ENCODE peak calls at places on chromosomes 5 and 9, in eight cellular contexts. One of them, this sample, is unnamed. For H3K9me3 and H3K36me3, the result is how much of the 10 kb centered on the place peaks cover.

GRCh38 chr9:4491621-4491975 is 1.3 kb downstream of the SLC1A1 start:
- DNase-seq in neuronal stem cell: no peak
- DNase-seq in adrenal gland: no peak
- DNase-seq in mammary epithelial cell: no peak
- DNase-seq in pancreas: no peak
- DNase-seq in adipocyte: no peak
- DNase-seq in PC-3: peak
- DNase-seq in cardiac muscle cell: no peak
- DNase-seq in this sample: no peak

GRCh38 chr9:132026932-132027585 is 52.6 kb downstream of the MED27 start:
- DNase-seq in neuronal stem cell: no peak
- DNase-seq in adrenal gland: no peak
- DNase-seq in mammary epithelial cell: peak
- DNase-seq in pancreas: no peak
- DNase-seq in adipocyte: peak
- DNase-seq in PC-3: peak
- DNase-seq in cardiac muscle cell: peak
- DNase-seq in this sample: peak

GRCh38 chr5:35233601-35234000 is 3.3 kb upstream of the PRLR start:
- DNase-seq in neuronal stem cell: no peak
- DNase-seq in adrenal gland: no peak
- DNase-seq in mammary epithelial cell: no peak
- DNase-seq in pancreas: no peak
- DNase-seq in adipocyte: no peak
- DNase-seq in PC-3: no peak
- DNase-seq in cardiac muscle cell: no peak
- DNase-seq in this sample: no peak

GRCh38 chr5:113612060-113612496 is 98.6 kb downstream of the YTHDC2 start:
- DNase-seq in neuronal stem cell: peak
- DNase-seq in adrenal gland: no peak
- DNase-seq in mammary epithelial cell: peak
- DNase-seq in pancreas: no peak
- DNase-seq in adipocyte: peak
- DNase-seq in PC-3: peak
- DNase-seq in cardiac muscle cell: peak
- DNase-seq in this sample: no peak

GRCh38 chr9:78714591-78714990 is 417.7 kb downstream of the PSAT1 start:
- DNase-seq in neuronal stem cell: no peak
- DNase-seq in adrenal gland: no peak
- DNase-seq in mammary epithelial cell: no peak
- DNase-seq in pancreas: no peak
- DNase-seq in adipocyte: peak
- DNase-seq in PC-3: no peak
- DNase-seq in cardiac muscle cell: no peak
- DNase-seq in this sample: no peak

GRCh38 chr9:70574222-70574837 is 159.9 kb upstream of the KLF9 start:
- DNase-seq in neuronal stem cell: no peak
- DNase-seq in adrenal gland: no peak
- DNase-seq in mammary epithelial cell: no peak
- DNase-seq in pancreas: no peak
- DNase-seq in adipocyte: peak
- DNase-seq in PC-3: no peak
- DNase-seq in cardiac muscle cell: peak
- DNase-seq in this sample: peak

GRCh38 chr9:36064448-36065037 is 27.8 kb downstream of the RECK start:
- DNase-seq in neuronal stem cell: no peak
- DNase-seq in adrenal gland: no peak
- DNase-seq in mammary epithelial cell: peak
- DNase-seq in pancreas: no peak
- DNase-seq in adipocyte: peak
- DNase-seq in PC-3: no peak
- DNase-seq in cardiac muscle cell: peak
- DNase-seq in this sample: no peak

GRCh38 chr5:124932791-124933600 is 186.6 kb upstream of the ZNF608 start:
- DNase-seq in neuronal stem cell: no peak
- DNase-seq in adrenal gland: peak
- DNase-seq in mammary epithelial cell: peak
- DNase-seq in pancreas: no peak
- DNase-seq in adipocyte: peak
- DNase-seq in PC-3: no peak
- DNase-seq in cardiac muscle cell: peak
- DNase-seq in this sample: peak

GRCh38 chr5:68330564-68330963 is 115.0 kb downstream of the PIK3R1 start:
- DNase-seq in neuronal stem cell: no peak
- DNase-seq in adrenal gland: no peak
- DNase-seq in mammary epithelial cell: peak
- DNase-seq in pancreas: no peak
- DNase-seq in adipocyte: no peak
- DNase-seq in PC-3: no peak
- DNase-seq in cardiac muscle cell: peak
- DNase-seq in this sample: no peak

GRCh38 chr5:141306630-141307029 is 2.8 kb upstream of the SLC25A2 start:
- DNase-seq in neuronal stem cell: no peak
- DNase-seq in adrenal gland: no peak
- DNase-seq in mammary epithelial cell: no peak
- DNase-seq in pancreas: no peak
- DNase-seq in adipocyte: no peak
- DNase-seq in PC-3: no peak
- DNase-seq in cardiac muscle cell: no peak
- DNase-seq in this sample: no peak
- H3K9me3 ChIP-seq in neuronal stem cell: under half
- H3K9me3 ChIP-seq in adrenal gland: under half
- H3K9me3 ChIP-seq in mammary epithelial cell: under half
- H3K9me3 ChIP-seq in pancreas: under half
- H3K9me3 ChIP-seq in adipocyte: half or more
- H3K9me3 ChIP-seq in PC-3: under half
- H3K9me3 ChIP-seq in cardiac muscle cell: under half
- H3K9me3 ChIP-seq in this sample: under half

GRCh38 chr9:109253637-109254284 is 67.1 kb downstream of the EPB41L4B start:
- DNase-seq in neuronal stem cell: no peak
- DNase-seq in adrenal gland: no peak
- DNase-seq in mammary epithelial cell: peak
- DNase-seq in pancreas: no peak
- DNase-seq in adipocyte: peak
- DNase-seq in PC-3: peak
- DNase-seq in cardiac muscle cell: peak
- DNase-seq in this sample: peak

GRCh38 chr9:109253241-109253636 is 67.6 kb downstream of the EPB41L4B start:
- DNase-seq in neuronal stem cell: no peak
- DNase-seq in adrenal gland: no peak
- DNase-seq in mammary epithelial cell: no peak
- DNase-seq in pancreas: no peak
- DNase-seq in adipocyte: no peak
- DNase-seq in PC-3: no peak
- DNase-seq in cardiac muscle cell: no peak
- DNase-seq in this sample: no peak

GRCh38 chr9:109256381-109256780 is 64.5 kb downstream of the EPB41L4B start:
- DNase-seq in neuronal stem cell: no peak
- DNase-seq in adrenal gland: no peak
- DNase-seq in mammary epithelial cell: peak
- DNase-seq in pancreas: no peak
- DNase-seq in adipocyte: no peak
- DNase-seq in PC-3: no peak
- DNase-seq in cardiac muscle cell: no peak
- DNase-seq in this sample: peak

GRCh38 chr9:109254317-109254716 is 66.5 kb downstream of the EPB41L4B start:
- DNase-seq in neuronal stem cell: no peak
- DNase-seq in adrenal gland: no peak
- DNase-seq in mammary epithelial cell: peak
- DNase-seq in pancreas: no peak
- DNase-seq in adipocyte: peak
- DNase-seq in PC-3: peak
- DNase-seq in cardiac muscle cell: peak
- DNase-seq in this sample: no peak

DNA sequence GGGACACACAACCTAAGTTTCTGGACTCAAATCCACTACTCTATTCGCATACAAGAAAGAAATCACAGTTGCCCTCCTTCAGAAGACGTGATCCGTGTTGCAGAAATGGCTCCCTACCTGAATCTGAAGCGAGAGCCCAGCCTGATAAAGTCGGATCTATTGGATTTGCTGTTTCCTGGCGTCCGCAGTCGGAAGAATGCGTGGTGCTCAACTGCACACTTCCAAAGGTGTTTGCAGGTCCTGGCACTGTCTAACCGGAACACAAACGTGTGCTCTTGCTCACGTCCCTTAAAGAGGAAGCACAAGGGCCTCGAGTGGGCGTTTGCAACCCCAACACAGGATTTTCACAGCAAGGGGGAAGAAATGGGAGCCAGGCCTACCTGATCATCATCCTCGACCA is 65.5 kb downstream of the EPB41L4B start:
- DNase-seq in neuronal stem cell: no peak
- DNase-seq in adrenal gland: no peak
- DNase-seq in mammary epithelial cell: no peak
- DNase-seq in pancreas: no peak
- DNase-seq in adipocyte: no peak
- DNase-seq in PC-3: no peak
- DNase-seq in cardiac muscle cell: no peak
- DNase-seq in this sample: no peak
- H3K4me3 ChIP-seq in neuronal stem cell: no peak
- H3K4me3 ChIP-seq in adrenal gland: no peak
- H3K4me3 ChIP-seq in mammary epithelial cell: no peak
- H3K4me3 ChIP-seq in pancreas: no peak
- H3K4me3 ChIP-seq in adipocyte: no peak
- H3K4me3 ChIP-seq in PC-3: no peak
- H3K4me3 ChIP-seq in cardiac muscle cell: no peak
- H3K4me3 ChIP-seq in this sample: no peak

GRCh38 chr9:73200694-73201432 is 49.2 kb downstream of the ANXA1 start:
- DNase-seq in neuronal stem cell: peak
- DNase-seq in adrenal gland: no peak
- DNase-seq in mammary epithelial cell: no peak
- DNase-seq in pancreas: no peak
- DNase-seq in adipocyte: peak
- DNase-seq in PC-3: peak
- DNase-seq in cardiac muscle cell: peak
- DNase-seq in this sample: no peak
- H3K36me3 ChIP-seq in neuronal stem cell: under half
- H3K36me3 ChIP-seq in adrenal gland: under half
- H3K36me3 ChIP-seq in mammary epithelial cell: under half
- H3K36me3 ChIP-seq in pancreas: under half
- H3K36me3 ChIP-seq in adipocyte: under half
- H3K36me3 ChIP-seq in PC-3: under half
- H3K36me3 ChIP-seq in cardiac muscle cell: under half
- H3K36me3 ChIP-seq in this sample: under half

DNA sequence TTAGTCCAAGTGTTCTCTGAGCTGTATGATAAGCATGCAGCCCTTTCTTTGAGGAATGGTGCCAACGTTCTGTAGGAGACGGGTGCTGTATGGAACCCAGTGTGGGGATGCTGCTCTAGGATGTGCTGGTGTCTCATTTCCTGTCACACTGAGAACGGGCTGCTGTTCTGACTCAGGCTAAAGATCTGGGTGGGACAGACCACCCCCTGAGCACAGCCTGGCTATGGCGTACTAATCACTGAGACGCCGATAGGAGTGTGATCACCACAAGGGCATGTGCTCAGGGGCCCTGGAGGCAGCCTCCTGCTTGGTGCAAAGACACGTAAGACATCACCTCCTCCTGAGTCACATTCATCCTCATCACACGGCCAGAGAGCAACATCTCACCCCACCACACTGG is 240.3 kb downstream of the IRX2 start:
- DNase-seq in neuronal stem cell: no peak
- DNase-seq in adrenal gland: no peak
- DNase-seq in mammary epithelial cell: no peak
- DNase-seq in pancreas: no peak
- DNase-seq in adipocyte: no peak
- DNase-seq in PC-3: no peak
- DNase-seq in cardiac muscle cell: no peak
- DNase-seq in this sample: no peak
- H3K9me3 ChIP-seq in neuronal stem cell: under half
- H3K9me3 ChIP-seq in adrenal gland: under half
- H3K9me3 ChIP-seq in mammary epithelial cell: under half
- H3K9me3 ChIP-seq in pancreas: under half
- H3K9me3 ChIP-seq in adipocyte: under half
- H3K9me3 ChIP-seq in PC-3: under half
- H3K9me3 ChIP-seq in cardiac muscle cell: under half
- H3K9me3 ChIP-seq in this sample: under half

DNA sequence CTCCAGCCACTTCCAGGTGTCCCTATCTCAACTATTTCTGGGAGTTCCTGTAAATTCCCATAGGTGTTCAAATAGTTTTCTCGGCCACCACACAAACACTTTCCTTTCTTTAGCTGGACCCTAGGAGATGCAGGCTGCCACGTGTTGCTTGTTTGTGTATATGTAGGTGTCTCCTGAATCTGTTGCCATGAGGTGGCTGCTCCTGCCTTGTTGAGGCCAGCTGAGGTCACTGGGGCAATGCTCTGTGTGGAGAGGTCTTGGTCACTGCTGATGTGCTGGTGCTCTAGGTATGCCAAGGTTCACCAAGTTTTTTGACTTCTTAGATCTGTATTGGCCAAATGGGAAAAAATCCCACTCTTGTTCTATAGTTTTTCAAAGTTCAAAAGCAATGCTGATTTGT is 132.5 kb upstream of the CHD1 start:
- DNase-seq in neuronal stem cell: no peak
- DNase-seq in adrenal gland: no peak
- DNase-seq in mammary epithelial cell: no peak
- DNase-seq in pancreas: no peak
- DNase-seq in adipocyte: no peak
- DNase-seq in PC-3: no peak
- DNase-seq in cardiac muscle cell: no peak
- DNase-seq in this sample: no peak
- H3K4me3 ChIP-seq in neuronal stem cell: no peak
- H3K4me3 ChIP-seq in adrenal gland: no peak
- H3K4me3 ChIP-seq in mammary epithelial cell: no peak
- H3K4me3 ChIP-seq in pancreas: no peak
- H3K4me3 ChIP-seq in adipocyte: peak
- H3K4me3 ChIP-seq in PC-3: no peak
- H3K4me3 ChIP-seq in cardiac muscle cell: no peak
- H3K4me3 ChIP-seq in this sample: no peak

DNA sequence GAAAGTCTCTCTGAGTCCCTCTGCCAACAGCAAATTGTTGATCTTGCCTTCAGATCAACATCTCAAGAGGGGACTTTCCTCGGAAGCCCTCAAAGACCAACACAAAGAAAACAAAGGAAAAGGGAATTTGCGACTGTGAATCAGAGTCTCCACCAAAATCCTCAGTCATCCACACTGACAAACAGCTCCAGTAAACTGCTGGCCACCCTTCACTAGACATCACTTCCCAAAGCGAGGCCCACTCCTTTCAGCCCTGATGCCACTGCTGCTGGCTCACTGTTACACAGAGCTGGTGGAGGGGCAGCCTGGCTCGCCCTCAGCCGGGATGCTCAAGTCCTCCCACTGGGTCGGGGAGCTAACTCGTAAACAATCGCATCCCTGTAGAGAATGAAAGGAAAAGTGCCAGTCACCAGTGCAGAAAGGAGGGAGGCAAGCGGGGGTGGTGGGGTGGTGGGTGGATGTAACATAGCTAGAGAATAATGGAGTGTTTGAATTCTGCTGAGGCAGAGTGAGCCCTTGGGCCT is 1.3 kb downstream of the FGF1 start:
- DNase-seq in neuronal stem cell: no peak
- DNase-seq in adrenal gland: no peak
- DNase-seq in mammary epithelial cell: peak
- DNase-seq in pancreas: no peak
- DNase-seq in adipocyte: no peak
- DNase-seq in PC-3: no peak
- DNase-seq in cardiac muscle cell: peak
- DNase-seq in this sample: peak
- H3K36me3 ChIP-seq in neuronal stem cell: under half
- H3K36me3 ChIP-seq in adrenal gland: under half
- H3K36me3 ChIP-seq in mammary epithelial cell: under half
- H3K36me3 ChIP-seq in pancreas: under half
- H3K36me3 ChIP-seq in adipocyte: under half
- H3K36me3 ChIP-seq in PC-3: under half
- H3K36me3 ChIP-seq in cardiac muscle cell: under half
- H3K36me3 ChIP-seq in this sample: under half

GRCh38 chr5:178504340-178504960 is 85.7 kb downstream of the COL23A1 start:
- DNase-seq in neuronal stem cell: no peak
- DNase-seq in adrenal gland: no peak
- DNase-seq in mammary epithelial cell: no peak
- DNase-seq in pancreas: no peak
- DNase-seq in adipocyte: no peak
- DNase-seq in PC-3: no peak
- DNase-seq in cardiac muscle cell: no peak
- DNase-seq in this sample: no peak
- H3K9me3 ChIP-seq in neuronal stem cell: under half
- H3K9me3 ChIP-seq in adrenal gland: under half
- H3K9me3 ChIP-seq in mammary epithelial cell: under half
- H3K9me3 ChIP-seq in pancreas: under half
- H3K9me3 ChIP-seq in adipocyte: under half
- H3K9me3 ChIP-seq in PC-3: under half
- H3K9me3 ChIP-seq in cardiac muscle cell: under half
- H3K9me3 ChIP-seq in this sample: under half